ENCODE peak calls at places on chromosome 12, in six cellular contexts. U, V, B, R, X and L are unnamed samples.

GRCh38 chr12:113413488-113413939 is 8.7 kb upstream of the SDSL start:
- DNase-seq in U (no peak), V (no peak), B (no peak), R (no peak), X (no peak), L (peak)

GRCh38 chr12:77685112-77685511 is 145.6 kb upstream of the NAV3 start:
- DNase-seq in U (peak), V (peak), B (peak), R (peak), X (peak), L (no peak)

GRCh38 chr12:6962285-6963015 is 8.0 kb downstream of the PHB2 start:
- DNase-seq in U (peak), V (no peak), B (no peak), R (peak), X (peak), L (peak)

GRCh38 chr12:70242695-70243509 is at the start of gene CNOT2:
- DNase-seq in U (peak), V (peak), B (peak), R (peak), X (peak), L (peak)

GRCh38 chr12:94109154-94109553 is 39.2 kb upstream of the PLXNC1 start:
- DNase-seq in U (no peak), V (no peak), B (no peak), R (no peak), X (no peak), L (no peak)

GRCh38 chr12:9364224-9365176 is 156.3 kb upstream of the PZP start:
- DNase-seq in U (no peak), V (no peak), B (no peak), R (peak), X (no peak), L (no peak)

GRCh38 chr12:6570264-6570887 is 2.3 kb upstream of the NOP2 start:
- DNase-seq in U (no peak), V (no peak), B (no peak), R (peak), X (peak), L (no peak)

GRCh38 chr12:51004504-51004903 is 21.7 kb downstream of the SLC11A2 start:
- DNase-seq in U (no peak), V (no peak), B (no peak), R (no peak), X (no peak), L (no peak)

GRCh38 chr12:96416033-96416790 is 16.0 kb upstream of the CDK17 start:
- DNase-seq in U (no peak), V (peak), B (no peak), R (peak), X (no peak), L (no peak)

GRCh38 chr12:56628671-56629458 is 1.3 kb downstream of the BAZ2A start:
- DNase-seq in U (peak), V (peak), B (peak), R (peak), X (peak), L (peak)

GRCh38 chr12:24979971-24980730 is 31.2 kb upstream of the BCAT1 start:
- DNase-seq in U (no peak), V (no peak), B (no peak), R (no peak), X (no peak), L (no peak)

GRCh38 chr12:8827551-8828347 is 5.3 kb downstream of the A2ML1 start:
- DNase-seq in U (no peak), V (no peak), B (no peak), R (no peak), X (no peak), L (no peak)

GRCh38 chr12:103801709-103802585 is 39.1 kb downstream of the NT5DC3 start:
- DNase-seq in U (peak), V (no peak), B (no peak), R (peak), X (no peak), L (no peak)

GRCh38 chr12:103632554-103633216 is 45.6 kb downstream of the STAB2 start:
- DNase-seq in U (peak), V (peak), B (no peak), R (peak), X (no peak), L (no peak)

GRCh38 chr12:102564026-102564425 is 83.7 kb upstream of the IGF1 start:
- DNase-seq in U (no peak), V (no peak), B (no peak), R (no peak), X (no peak), L (no peak)

GRCh38 chr12:94942663-94943062 is 60.8 kb downstream of the NDUFA12 start:
- DNase-seq in U (no peak), V (no peak), B (no peak), R (no peak), X (no peak), L (no peak)